ENCODE peak calls at places on chromosomes 4 and X, in four cellular contexts. One of them, this sample, is unnamed.

GRCh38 chr4:88791274-88791673 is 93.6 kb upstream of the NAP1L5 start:
- DNase-seq in HepG2: peak
- DNase-seq in GM12878: no peak
- DNase-seq in H1: no peak
- DNase-seq in this sample: no peak

GRCh38 chr4:189126040-189126439 is 814.6 kb upstream of the FRG1 start:
- DNase-seq in HepG2: no peak
- DNase-seq in GM12878: no peak
- DNase-seq in H1: no peak
- DNase-seq in this sample: no peak

GRCh38 chrX:42783456-42783855 is 5.5 kb upstream of the PPP1R2C start:
- DNase-seq in HepG2: no peak
- DNase-seq in GM12878: no peak
- DNase-seq in H1: no peak
- DNase-seq in this sample: no peak

GRCh38 chr4:71322425-71322824 is 16.4 kb upstream of the SLC4A4 start:
- DNase-seq in HepG2: no peak
- DNase-seq in GM12878: no peak
- DNase-seq in H1: no peak
- DNase-seq in this sample: no peak

GRCh38 chr4:16785800-16786527 is 112.5 kb downstream of the LDB2 start:
- DNase-seq in HepG2: no peak
- DNase-seq in GM12878: no peak
- DNase-seq in H1: no peak
- DNase-seq in this sample: no peak

GRCh38 chr4:92234393-92235176 is 69.2 kb upstream of the GRID2 start:
- DNase-seq in HepG2: peak
- DNase-seq in GM12878: no peak
- DNase-seq in H1: no peak
- DNase-seq in this sample: no peak

GRCh38 chr4:76539979-76540378 is 105.0 kb downstream of the SHROOM3 start:
- DNase-seq in HepG2: no peak
- DNase-seq in GM12878: no peak
- DNase-seq in H1: no peak
- DNase-seq in this sample: no peak

GRCh38 chrX:136446208-136446607 is 41.5 kb upstream of the BRS3 start:
- DNase-seq in HepG2: no peak
- DNase-seq in GM12878: no peak
- DNase-seq in H1: no peak
- DNase-seq in this sample: no peak

GRCh38 chrX:153824348-153824747 is 6.0 kb downstream of the PDZD4 start:
- DNase-seq in HepG2: no peak
- DNase-seq in GM12878: no peak
- DNase-seq in H1: no peak
- DNase-seq in this sample: no peak

GRCh38 chrX:63506320-63506719 is 155.2 kb upstream of the SPIN4 start:
- DNase-seq in HepG2: peak
- DNase-seq in GM12878: no peak
- DNase-seq in H1: no peak
- DNase-seq in this sample: peak

GRCh38 chr4:164188236-164188635 is 565.7 kb upstream of the SMIM31 start:
- DNase-seq in HepG2: no peak
- DNase-seq in GM12878: no peak
- DNase-seq in H1: no peak
- DNase-seq in this sample: no peak

GRCh38 chr4:119313237-119313636 is 8.7 kb downstream of the FABP2 start:
- DNase-seq in HepG2: no peak
- DNase-seq in GM12878: no peak
- DNase-seq in H1: no peak
- DNase-seq in this sample: no peak

GRCh38 chrX:135707880-135708279 is 5.6 kb upstream of the CT45A1 start:
- DNase-seq in HepG2: peak
- DNase-seq in GM12878: no peak
- DNase-seq in H1: peak
- DNase-seq in this sample: peak

GRCh38 chr4:145488310-145488709 is 6.7 kb downstream of the SMAD1 start:
- DNase-seq in HepG2: no peak
- DNase-seq in GM12878: no peak
- DNase-seq in H1: no peak
- DNase-seq in this sample: no peak

GRCh38 chr4:80840396-80840795 is 190.1 kb upstream of the BMP3 start:
- DNase-seq in HepG2: no peak
- DNase-seq in GM12878: no peak
- DNase-seq in H1: no peak
- DNase-seq in this sample: no peak

GRCh38 chr4:95155759-95156451 is 392.9 kb downstream of the UNC5C start:
- DNase-seq in HepG2: peak
- DNase-seq in GM12878: no peak
- DNase-seq in H1: no peak
- DNase-seq in this sample: no peak

GRCh38 chr4:168019019-168019651 is 73.2 kb upstream of the ANXA10 start:
- DNase-seq in HepG2: no peak
- DNase-seq in GM12878: no peak
- DNase-seq in H1: no peak
- DNase-seq in this sample: no peak

GRCh38 chr4:8838296-8838695 is 33.3 kb downstream of the HMX1 start:
- DNase-seq in HepG2: no peak
- DNase-seq in GM12878: no peak
- DNase-seq in H1: peak
- DNase-seq in this sample: no peak
- H3K4me3 ChIP-seq in HepG2: no peak
- H3K4me3 ChIP-seq in GM12878: no peak
- H3K4me3 ChIP-seq in H1: no peak
- H3K4me3 ChIP-seq in this sample: no peak

DNA sequence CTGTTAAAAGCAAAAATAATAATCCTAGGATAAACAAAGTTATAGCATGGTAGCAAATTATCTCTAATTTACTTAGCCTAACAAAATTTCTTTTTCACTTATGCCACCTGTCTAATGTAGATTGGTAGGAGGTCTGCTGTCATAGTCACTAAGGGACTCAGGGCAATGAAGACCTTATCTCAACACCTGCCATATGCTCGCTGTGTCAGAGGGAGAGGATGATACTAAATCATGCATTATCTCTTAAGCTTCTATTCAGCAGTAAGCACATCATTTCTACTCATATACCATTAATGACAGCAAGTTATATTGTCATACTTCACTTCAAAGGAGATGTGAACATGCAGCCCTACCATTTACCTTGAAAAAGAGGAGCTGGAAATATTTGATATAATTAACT is 44.1 kb downstream of the AFM start:
- DNase-seq in HepG2: no peak
- DNase-seq in GM12878: no peak
- DNase-seq in H1: no peak
- DNase-seq in this sample: no peak
- TF ChIP-seq SUZ12 in HepG2: no peak
- TF ChIP-seq SUZ12 in GM12878: no peak
- TF ChIP-seq SUZ12 in H1: no peak
- TF ChIP-seq SUZ12 in this sample: no peak

GRCh38 chr4:73220815-73221214 is 37.8 kb downstream of the ANKRD17 start:
- DNase-seq in HepG2: no peak
- DNase-seq in GM12878: no peak
- DNase-seq in H1: no peak
- DNase-seq in this sample: no peak
- H3K4me3 ChIP-seq in HepG2: no peak
- H3K4me3 ChIP-seq in GM12878: no peak
- H3K4me3 ChIP-seq in H1: no peak
- H3K4me3 ChIP-seq in this sample: no peak

DNA sequence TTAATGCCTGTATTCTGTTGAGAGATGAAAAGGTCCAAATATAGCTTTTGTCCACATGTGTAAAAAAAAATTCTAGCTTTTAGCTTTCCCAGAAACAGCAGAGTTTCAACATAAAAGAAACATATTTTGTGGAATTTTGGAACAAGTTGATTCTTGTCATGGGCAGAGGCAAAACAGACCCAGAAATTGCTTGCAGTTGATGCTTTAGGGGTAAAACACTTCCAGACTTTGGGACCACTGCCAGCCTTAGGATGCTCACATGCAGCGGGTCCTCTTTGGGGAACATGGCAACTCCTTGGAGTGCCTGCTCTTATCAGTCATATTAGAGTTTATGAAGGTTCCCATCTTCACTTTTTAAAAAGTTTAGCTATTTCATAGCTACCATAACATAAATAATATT is 30.4 kb downstream of the DCLK2 start:
- DNase-seq in HepG2: no peak
- DNase-seq in GM12878: no peak
- DNase-seq in H1: no peak
- DNase-seq in this sample: no peak
- TF ChIP-seq SUZ12 in HepG2: no peak
- TF ChIP-seq SUZ12 in GM12878: no peak
- TF ChIP-seq SUZ12 in H1: no peak
- TF ChIP-seq SUZ12 in this sample: no peak

GRCh38 chrX:274904-275475 is 6.2 kb upstream of the PLCXD1 start:
- DNase-seq in HepG2: peak
- DNase-seq in GM12878: no peak
- DNase-seq in H1: peak
- DNase-seq in this sample: no peak
- H3K4me3 ChIP-seq in HepG2: peak
- H3K4me3 ChIP-seq in GM12878: no peak
- H3K4me3 ChIP-seq in H1: peak
- H3K4me3 ChIP-seq in this sample: peak

GRCh38 chr4:55216871-55217635 is 91.7 kb upstream of the KDR start:
- DNase-seq in HepG2: no peak
- DNase-seq in GM12878: no peak
- DNase-seq in H1: no peak
- DNase-seq in this sample: no peak

GRCh38 chr4:55215087-55215486 is 89.7 kb upstream of the KDR start:
- DNase-seq in HepG2: no peak
- DNase-seq in GM12878: no peak
- DNase-seq in H1: no peak
- DNase-seq in this sample: no peak

GRCh38 chr4:55214172-55214571 is 88.8 kb upstream of the KDR start:
- DNase-seq in HepG2: no peak
- DNase-seq in GM12878: no peak
- DNase-seq in H1: no peak
- DNase-seq in this sample: no peak

DNA sequence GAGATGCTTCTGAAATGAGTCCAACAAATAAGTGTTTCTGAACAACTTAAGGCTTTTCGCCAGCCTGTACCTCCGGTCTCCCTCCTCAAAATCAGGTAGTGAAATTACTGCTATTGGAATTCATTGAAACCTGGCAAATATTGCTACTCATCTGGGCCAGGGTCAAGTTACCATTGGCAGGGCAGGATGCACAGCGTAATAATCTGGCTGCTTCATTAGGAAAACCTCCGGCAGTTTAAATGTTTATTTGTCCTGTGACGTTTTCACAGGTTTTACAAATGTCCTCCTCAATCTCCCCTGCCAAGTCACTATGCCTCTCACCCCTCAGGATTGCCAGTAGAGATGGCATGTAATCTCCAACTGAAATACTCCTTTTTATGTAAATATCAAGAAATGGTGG is 92.6 kb upstream of the KDR start:
- DNase-seq in HepG2: no peak
- DNase-seq in GM12878: no peak
- DNase-seq in H1: no peak
- DNase-seq in this sample: no peak
- TF ChIP-seq SUZ12 in HepG2: no peak
- TF ChIP-seq SUZ12 in GM12878: no peak
- TF ChIP-seq SUZ12 in H1: no peak
- TF ChIP-seq SUZ12 in this sample: no peak

GRCh38 chrX:66014084-66014483 is 25.8 kb downstream of the VSIG4 start:
- DNase-seq in HepG2: no peak
- DNase-seq in GM12878: no peak
- DNase-seq in H1: no peak
- DNase-seq in this sample: no peak

GRCh38 chrX:66015906-66016689 is 23.8 kb downstream of the VSIG4 start:
- DNase-seq in HepG2: no peak
- DNase-seq in GM12878: no peak
- DNase-seq in H1: no peak
- DNase-seq in this sample: no peak

GRCh38 chrX:66014560-66014959 is 25.3 kb downstream of the VSIG4 start:
- DNase-seq in HepG2: no peak
- DNase-seq in GM12878: no peak
- DNase-seq in H1: no peak
- DNase-seq in this sample: no peak

GRCh38 chrX:66016905-66017658 is 22.8 kb downstream of the VSIG4 start:
- DNase-seq in HepG2: no peak
- DNase-seq in GM12878: no peak
- DNase-seq in H1: no peak
- DNase-seq in this sample: no peak

GRCh38 chrX:66015152-66015827 is 24.6 kb downstream of the VSIG4 start:
- DNase-seq in HepG2: no peak
- DNase-seq in GM12878: peak
- DNase-seq in H1: no peak
- DNase-seq in this sample: no peak
- H3K4me3 ChIP-seq in HepG2: no peak
- H3K4me3 ChIP-seq in GM12878: peak
- H3K4me3 ChIP-seq in H1: no peak
- H3K4me3 ChIP-seq in this sample: no peak

GRCh38 chrX:72123471-72124185 is 8.1 kb downstream of the RTL5 start:
- DNase-seq in HepG2: no peak
- DNase-seq in GM12878: no peak
- DNase-seq in H1: no peak
- DNase-seq in this sample: peak
- TF ChIP-seq SUZ12 in HepG2: no peak
- TF ChIP-seq SUZ12 in GM12878: no peak
- TF ChIP-seq SUZ12 in H1: no peak
- TF ChIP-seq SUZ12 in this sample: no peak

This sample was measured in NT2/D1.